ENCODE peak calls at places on chromosomes 7 and 10, in nine cellular contexts. D, E, K, B, P, G, U, W and V are unnamed samples.

GRCh38 chr10:13485623-13486022 is 43.2 kb downstream of the BEND7 start:
- DNase-seq in P (no peak), E (no peak), D (no peak), B (no peak), W (no peak), K (no peak), U (peak), G (no peak), V (no peak)

GRCh38 chr7:24199978-24200377 is 84.0 kb upstream of the NPY start:
- DNase-seq in D (peak), E (no peak), K (no peak), U (no peak), B (no peak), P (no peak), W (no peak), G (no peak), V (no peak)

GRCh38 chr10:1432161-1432560 is 305.2 kb downstream of the ADARB2 start:
- DNase-seq in B (no peak), U (no peak), E (no peak), K (no peak), W (no peak), G (no peak), P (no peak), D (no peak), V (no peak)

GRCh38 chr7:27201231-27202017 is 1.5 kb upstream of the HOXA13 start:
- DNase-seq in G (no peak), B (no peak), D (no peak), E (no peak), W (no peak), U (peak), P (no peak), K (peak), V (no peak)

GRCh38 chr7:29322023-29322712 is 127.6 kb downstream of the CHN2 start:
- DNase-seq in K (no peak), W (no peak), E (no peak), B (no peak), P (no peak), U (no peak), D (no peak), G (no peak), V (no peak)

GRCh38 chr7:21640150-21640549 is 97.3 kb downstream of the DNAH11 start:
- DNase-seq in G (no peak), W (no peak), K (no peak), B (no peak), P (no peak), D (no peak), E (no peak), U (no peak), V (no peak)

GRCh38 chr10:60652628-60653027 is 125.7 kb upstream of the CDK1 start:
- DNase-seq in G (no peak), B (no peak), W (no peak), K (no peak), U (no peak), D (no peak), P (no peak), E (peak), V (no peak)

GRCh38 chr7:19294629-19295028 is 149.4 kb upstream of the FERD3L start:
- DNase-seq in W (peak), K (no peak), G (no peak), U (peak), B (no peak), P (peak), E (no peak), D (peak), V (no peak)

GRCh38 chr10:420154-421121 is 269.0 kb downstream of the DIP2C start:
- DNase-seq in K (no peak), D (no peak), P (no peak), E (no peak), W (no peak), G (peak), U (no peak), B (no peak), V (no peak)

GRCh38 chr10:100982916-100983830 is 4.1 kb downstream of the MRPL43 start:
- DNase-seq in U (no peak), P (no peak), D (no peak), W (no peak), E (no peak), B (no peak), K (peak), G (no peak), V (no peak)
- TF ChIP-seq CTCF in U (no peak), P (no peak), D (no peak), W (no peak), E (no peak), B (no peak), K (no peak), G (no peak), V (no peak)

DNA sequence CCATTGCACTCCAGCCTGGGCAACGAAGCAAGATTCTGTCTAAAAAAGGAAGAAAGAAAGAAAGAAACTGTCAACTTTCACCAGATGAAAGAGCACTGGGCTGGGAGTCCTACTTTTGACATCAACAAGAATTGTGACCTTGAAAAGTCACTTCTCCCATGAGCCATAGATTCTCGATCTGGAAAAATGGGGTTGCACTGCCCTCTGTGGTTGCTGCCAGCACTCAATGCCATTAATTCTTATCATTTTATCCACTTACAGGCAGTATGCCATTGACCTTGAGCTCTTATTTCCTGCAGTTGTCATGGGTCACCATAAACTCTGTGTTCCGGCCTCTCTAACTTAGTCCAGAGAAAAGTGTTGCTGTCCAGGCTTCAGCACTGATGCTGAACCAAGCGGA is 137.2 kb downstream of the NOC3L start:
- DNase-seq in E (no peak), U (peak), P (no peak), G (peak), B (no peak), D (no peak), K (no peak), W (no peak), V (no peak)
- TF ChIP-seq CTCF in E (no peak), U (no peak), P (no peak), G (peak), B (no peak), D (peak), K (peak), W (peak), V (no peak)

DNA sequence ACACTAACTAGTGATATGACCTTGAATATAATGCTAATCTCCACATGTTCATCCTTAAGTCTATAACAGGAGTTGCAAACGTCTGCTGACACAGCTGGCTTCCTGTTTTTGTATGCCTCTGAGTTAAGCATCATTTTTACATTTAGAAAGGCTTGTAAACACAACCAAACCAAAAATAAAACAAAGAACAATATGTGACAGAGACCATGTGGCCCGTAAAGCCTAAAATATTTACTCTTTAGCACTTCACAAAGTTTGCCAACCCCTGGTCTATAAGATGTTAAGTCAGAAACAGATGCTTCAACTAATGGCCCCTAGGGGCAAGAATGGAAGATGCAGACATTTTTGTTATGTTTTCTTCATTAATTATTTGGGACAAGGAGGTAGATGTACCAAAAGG is 109.3 kb downstream of the CPEB3 start:
- DNase-seq in B (no peak), K (no peak), P (no peak), U (peak), W (no peak), D (peak), E (no peak), G (no peak), V (no peak)
- TF ChIP-seq CTCF in B (peak), K (peak), P (peak), U (peak), W (peak), D (peak), E (peak), G (no peak), V (no peak)

DNA sequence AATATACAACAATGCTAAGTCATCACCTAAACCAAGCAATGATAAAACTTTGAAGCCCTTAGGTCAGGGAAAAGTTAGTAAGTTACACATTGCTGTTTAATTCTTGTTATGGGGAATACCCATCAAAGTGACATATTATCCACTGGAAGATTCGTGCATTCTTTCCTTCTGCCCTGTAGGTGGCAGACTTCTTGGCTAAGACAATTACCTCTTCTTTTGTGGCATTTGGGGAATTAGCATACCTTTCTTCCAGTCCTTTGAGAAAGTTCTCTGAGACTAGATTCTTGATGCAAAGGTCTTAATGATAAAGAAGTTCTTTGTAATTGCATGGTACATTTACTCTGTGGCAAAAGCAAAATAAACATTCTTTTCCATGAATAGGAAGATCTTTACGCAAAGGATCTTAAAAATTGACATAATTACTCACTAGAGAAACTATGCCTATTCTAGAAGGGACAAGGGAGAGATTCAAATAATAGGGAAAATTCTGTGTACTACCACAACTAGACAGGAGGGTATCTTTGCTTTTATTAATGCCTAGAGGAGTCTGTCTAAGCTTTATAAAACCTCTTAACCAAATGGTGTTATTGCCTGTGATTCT is 395.9 kb downstream of the GRM8 start:
- DNase-seq in U (no peak), B (no peak), P (no peak), K (no peak), W (no peak), G (no peak), D (peak), E (no peak), V (no peak)
- TF ChIP-seq CTCF in U (peak), B (peak), P (no peak), K (peak), W (peak), G (peak), D (peak), E (peak), V (peak)

GRCh38 chr10:30187010-30187409 is 127.6 kb upstream of the JCAD start:
- DNase-seq in W (no peak), B (no peak), D (no peak), K (no peak), U (no peak), G (no peak), P (no peak), E (no peak), V (no peak)

GRCh38 chr10:30184397-30185033 is 125.1 kb upstream of the JCAD start:
- DNase-seq in K (no peak), U (peak), D (peak), E (no peak), P (no peak), B (no peak), W (peak), G (no peak), V (no peak)

GRCh38 chr10:30188101-30188500 is 128.7 kb upstream of the JCAD start:
- DNase-seq in E (no peak), G (no peak), W (peak), K (no peak), D (no peak), U (peak), P (no peak), B (peak), V (no peak)

GRCh38 chr10:30185916-30186315 is 126.5 kb upstream of the JCAD start:
- DNase-seq in W (peak), K (no peak), P (peak), D (no peak), B (no peak), G (no peak), U (peak), E (no peak), V (no peak)

GRCh38 chr10:30186371-30186875 is 127.0 kb upstream of the JCAD start:
- DNase-seq in D (peak), B (peak), U (peak), W (no peak), E (no peak), P (no peak), G (peak), K (no peak), V (no peak)
- TF ChIP-seq CTCF in D (peak), B (no peak), U (peak), W (peak), E (no peak), P (peak), G (peak), K (no peak), V (no peak)

DNA sequence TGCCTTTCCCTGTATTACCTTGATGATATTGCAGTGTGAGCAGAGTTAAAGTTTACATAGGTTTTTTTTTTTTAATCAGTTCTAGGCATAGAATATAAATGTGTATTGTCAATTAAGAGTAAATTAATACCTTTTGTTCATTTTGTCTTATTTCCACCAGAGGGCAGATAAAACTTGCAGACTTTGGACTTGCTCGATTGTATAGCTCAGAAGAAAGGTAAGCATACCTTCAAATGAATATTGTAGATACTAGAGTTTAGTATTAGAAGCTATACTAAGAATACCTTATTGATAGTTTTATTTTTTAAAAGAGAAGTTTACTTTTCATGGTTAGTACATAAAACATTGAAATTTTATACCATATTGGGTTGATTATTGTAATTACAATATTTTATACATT is 86.8 kb downstream of the MPLKIP start:
- DNase-seq in D (no peak), G (no peak), W (no peak), E (no peak), B (no peak), U (no peak), P (no peak), K (no peak), V (no peak)
- TF ChIP-seq CTCF in D (peak), G (no peak), W (peak), E (no peak), B (peak), U (peak), P (no peak), K (no peak), V (peak)

DNA sequence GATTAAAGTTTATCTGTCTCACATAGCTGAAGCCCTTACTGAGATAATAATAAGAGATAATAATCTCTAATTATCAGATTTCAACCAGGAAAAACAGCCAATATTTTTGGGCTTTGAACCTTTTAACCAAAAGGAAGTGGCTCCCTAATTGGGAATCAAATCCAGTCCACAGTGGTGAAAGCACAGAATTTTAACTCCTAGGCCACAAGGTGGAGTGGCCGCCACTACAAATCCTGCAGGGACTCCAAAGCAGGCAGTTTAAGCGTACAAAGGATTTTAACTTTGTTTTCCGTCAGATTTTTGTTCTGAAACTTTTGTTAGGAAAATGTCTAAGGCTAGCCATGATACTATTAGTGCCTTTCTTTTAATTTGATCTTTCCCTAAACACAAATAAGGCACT is 99.6 kb upstream of the CCNY start:
- DNase-seq in B (no peak), K (no peak), W (peak), E (no peak), U (peak), P (no peak), G (no peak), D (peak), V (no peak)
- TF ChIP-seq CTCF in B (no peak), K (peak), W (peak), E (no peak), U (peak), P (peak), G (peak), D (peak), V (no peak)

DNA sequence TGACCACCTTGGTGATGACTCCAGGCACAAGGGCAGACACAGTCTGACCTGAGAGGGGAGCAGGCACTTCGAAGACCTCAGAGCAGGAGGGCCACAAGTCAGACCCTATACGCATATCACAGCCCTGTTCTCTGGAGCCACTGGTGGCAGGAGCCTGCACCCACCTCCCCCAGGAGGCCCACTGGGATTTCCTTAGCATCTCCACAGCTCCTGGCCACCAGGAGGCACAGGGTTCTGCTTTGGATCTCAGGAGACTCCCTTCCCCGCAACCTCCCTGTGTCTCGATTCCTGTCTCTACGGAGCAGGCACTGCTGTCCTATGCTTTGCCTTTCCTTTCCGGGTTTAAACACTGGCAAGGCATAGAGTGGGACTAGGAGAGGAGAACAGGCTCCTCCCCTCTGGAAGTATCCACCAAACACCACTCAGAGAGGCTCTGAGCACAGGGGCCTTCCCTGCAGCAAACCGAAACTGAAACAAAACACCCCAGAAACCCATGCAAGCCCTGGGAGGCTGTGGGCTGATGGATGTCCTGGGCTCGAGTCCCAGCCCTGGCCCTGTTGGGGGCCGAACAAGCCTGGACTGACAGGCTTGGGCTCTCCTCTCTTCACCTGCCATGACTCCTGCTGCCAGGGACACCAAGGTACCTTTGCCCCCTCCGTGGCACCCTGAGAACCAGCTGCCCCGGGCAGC is 166.3 kb downstream of the NEURL1 start:
- DNase-seq in D (peak), P (no peak), E (no peak), W (peak), B (no peak), U (peak), G (no peak), K (no peak), V (peak)
- TF ChIP-seq CTCF in D (peak), P (peak), E (no peak), W (peak), B (no peak), U (peak), G (no peak), K (peak), V (peak)